ENCODE peak calls at places on chromosomes 16 and 17, in five cellular contexts. L, X, F, J and G are unnamed samples.
A peak's percentile ranks its signal among the peaks of the same experiment; 100 is the strongest.

GRCh38 chr16:79509221-79509631 is 91.3 kb downstream of the MAF start:
- DNase-seq in J (no peak), X (no peak), F (no peak), L (no peak), G (peak; percentile 3)

GRCh38 chr17:17684901-17685774 is 3.9 kb downstream of the RAI1 start:
- DNase-seq in X (no peak), J (no peak), F (no peak), L (no peak), G (no peak)

GRCh38 chr17:61002316-61002736 is 324.7 kb downstream of the BCAS3 start:
- DNase-seq in X (no peak), J (peak; percentile 26), F (peak; percentile 80), L (peak; percentile 9), G (peak; percentile 55)

GRCh38 chr17:80997471-80998387 is 6.1 kb downstream of the CHMP6 start:
- DNase-seq in L (no peak), X (no peak), F (no peak), J (no peak), G (no peak)

GRCh38 chr17:51166987-51167931 is 1.0 kb downstream of the NME2 start:
- DNase-seq in X (no peak), L (peak; percentile 99), J (peak; percentile 57), F (peak; percentile 73), G (peak; percentile 79)

GRCh38 chr17:66468241-66469087 is 166.1 kb downstream of the PRKCA start:
- DNase-seq in L (no peak), F (peak; percentile 61), X (no peak), J (no peak), G (peak; percentile 93)

GRCh38 chr17:55284001-55284884 is 19.5 kb downstream of the HLF start:
- DNase-seq in L (peak; percentile 65), J (no peak), X (no peak), F (no peak), G (no peak)

GRCh38 chr16:11256657-11257130 is 690 bp upstream of the SOCS1 start:
- DNase-seq in L (no peak), X (no peak), F (peak; percentile 70), J (no peak), G (no peak)

GRCh38 chr17:43006639-43007551 is at the start of gene IFI35:
- DNase-seq in F (peak; percentile 92), X (peak; percentile 78), J (peak; percentile 83), L (peak; percentile 76), G (peak; percentile 85)

GRCh38 chr17:2123467-2124251 is 68.8 kb downstream of the HIC1 start:
- DNase-seq in L (no peak), J (no peak), X (no peak), F (peak; percentile 29), G (peak; percentile 79)

GRCh38 chr17:17403899-17404576 is 72.8 kb upstream of the MED9 start:
- DNase-seq in X (no peak), F (no peak), J (peak; percentile 50), L (no peak), G (peak; percentile 98)

GRCh38 chr17:27403480-27404005 is 52.7 kb upstream of the KSR1 start:
- DNase-seq in F (no peak), X (peak; percentile 28), J (no peak), L (no peak), G (no peak)

GRCh38 chr16:85316321-85316919 is 204.1 kb upstream of the CIBAR2 start:
- DNase-seq in F (peak; percentile 67), J (no peak), L (peak; percentile 97), X (no peak), G (peak; percentile 84)

GRCh38 chr17:57956311-57957119 is 1.3 kb upstream of the CUEDC1 start:
- DNase-seq in F (no peak), L (no peak), J (peak; percentile 42), X (no peak), G (peak; percentile 49)

GRCh38 chr16:57533618-57534336 is 2.6 kb downstream of the CCDC102A start:
- DNase-seq in J (peak; percentile 39), X (no peak), F (no peak), L (peak; percentile 1), G (peak; percentile 64)

GRCh38 chr16:84663433-84664101 is 15.3 kb downstream of the KLHL36 start:
- DNase-seq in L (no peak), J (no peak), X (no peak), F (no peak), G (no peak)

GRCh38 chr17:7323731-7324437 is 5.3 kb downstream of the NEURL4 start:
- DNase-seq in L (peak; percentile 80), J (peak; percentile 56), X (no peak), F (peak; percentile 69), G (peak; percentile 58)

GRCh38 chr16:49911430-49911829 is 55.5 kb upstream of the ZNF423 start:
- DNase-seq in J (no peak), L (no peak), F (no peak), X (no peak), G (no peak)

GRCh38 chr17:5784791-5785190 is 200.5 kb upstream of the NLRP1 start:
- DNase-seq in X (no peak), L (no peak), F (no peak), J (no peak), G (no peak)

GRCh38 chr17:79655672-79656290 is 44.9 kb upstream of the RBFOX3 start:
- DNase-seq in J (no peak), F (no peak), L (no peak), X (no peak), G (no peak)

GRCh38 chr16:27460663-27461482 is 58.9 kb downstream of the IL21R start:
- DNase-seq in F (no peak), J (no peak), L (no peak), X (no peak), G (no peak)

GRCh38 chr17:78935419-78936323 is 10.5 kb upstream of the TIMP2 start:
- DNase-seq in J (no peak), X (no peak), F (peak; percentile 99), L (no peak), G (no peak)

GRCh38 chr16:11682655-11683096 is 14.4 kb downstream of the SNN start:
- DNase-seq in J (no peak), L (no peak), X (no peak), F (peak; percentile 89), G (no peak)

GRCh38 chr16:49876716-49877129 is 20.8 kb upstream of the ZNF423 start:
- DNase-seq in L (peak; percentile 91), F (peak; percentile 25), J (no peak), X (no peak), G (peak; percentile 43)

GRCh38 chr17:47726796-47727703 is 6.0 kb upstream of the TBX21 start:
- DNase-seq in J (no peak), F (no peak), X (peak; percentile 62), L (no peak), G (no peak)

GRCh38 chr16:21116148-21116693 is 34.4 kb downstream of the DNAH3 start:
- DNase-seq in J (no peak), X (no peak), F (no peak), L (no peak), G (peak; percentile 97)

GRCh38 chr17:5123343-5124124 is 7.7 kb downstream of the USP6 start:
- DNase-seq in X (no peak), J (no peak), L (no peak), F (no peak), G (no peak)

GRCh38 chr17:78912082-78912481 is 9.1 kb upstream of the CEP295NL start:
- DNase-seq in J (no peak), F (no peak), X (no peak), L (no peak), G (no peak)

GRCh38 chr17:33163827-33164555 is 129.1 kb downstream of the ASIC2 start:
- DNase-seq in X (no peak), F (no peak), L (no peak), J (no peak), G (no peak)

GRCh38 chr17:66098040-66098439 is 93.9 kb downstream of the CEP112 start:
- DNase-seq in X (no peak), F (peak; percentile 64), L (no peak), J (no peak), G (no peak)

GRCh38 chr17:7676533-7676932 is 10.8 kb downstream of the TP53 start:
- DNase-seq in J (no peak), X (no peak), F (no peak), L (no peak), G (no peak)

GRCh38 chr17:40551874-40552768 is 13.2 kb downstream of the CCR7 start:
- DNase-seq in J (no peak), X (peak; percentile 96), F (peak; percentile 92), L (no peak), G (no peak)

GRCh38 chr17:7857724-7858486 is at the start of gene CYB5D1:
- DNase-seq in F (peak; percentile 98), J (peak; percentile 94), L (peak; percentile 47), X (peak; percentile 93), G (peak; percentile 97)

GRCh38 chr17:68319420-68320162 is 28.3 kb downstream of the ARSG start:
- DNase-seq in F (no peak), X (no peak), J (no peak), L (no peak), G (no peak)